ENCODE peak calls at places on chromosomes 7 and 10, in four cellular contexts. U, G, X and N are unnamed samples.

GRCh38 chr10:16832351-16833080 is 15.3 kb upstream of the RSU1 start:
- DNase-seq in U (peak), G (no peak), X (no peak), N (no peak)

GRCh38 chr10:43070121-43071085 is 6.5 kb upstream of the RET start:
- DNase-seq in U (no peak), G (no peak), X (no peak), N (no peak)

GRCh38 chr7:118306771-118307170 is 82.3 kb downstream of the ANKRD7 start:
- DNase-seq in U (no peak), G (no peak), X (no peak), N (no peak)

GRCh38 chr7:116173051-116174028 is 37.0 kb upstream of the TES start:
- DNase-seq in U (peak), G (no peak), X (peak), N (peak)

GRCh38 chr7:101733713-101734475 is 83.5 kb upstream of the CUX1 start:
- DNase-seq in U (no peak), G (peak), X (peak), N (peak)

GRCh38 chr10:22810643-22811254 is 96.4 kb upstream of the PIP4K2A start:
- DNase-seq in U (no peak), G (no peak), X (no peak), N (no peak)

GRCh38 chr7:82007315-82007714 is 237.5 kb upstream of the HGF start:
- DNase-seq in U (no peak), G (no peak), X (no peak), N (no peak)

GRCh38 chr7:1940402-1940786 is 270.3 kb downstream of the ELFN1 start:
- DNase-seq in U (no peak), G (no peak), X (no peak), N (no peak)

GRCh38 chr7:6106140-6106904 is 75.1 kb downstream of the ANKRD61 start:
- DNase-seq in U (peak), G (no peak), X (no peak), N (no peak)

GRCh38 chr7:112877671-112878460 is 87.7 kb upstream of the TMEM168 start:
- DNase-seq in U (peak), G (no peak), X (no peak), N (no peak)

GRCh38 chr7:41624818-41625217 is 78.1 kb downstream of the INHBA start:
- DNase-seq in U (peak), G (no peak), X (no peak), N (no peak)

GRCh38 chr10:79081353-79082034 is 12.7 kb downstream of the ZMIZ1 start:
- DNase-seq in U (peak), G (no peak), X (no peak), N (no peak)

GRCh38 chr10:865924-866576 is 65.5 kb downstream of the LARP4B start:
- DNase-seq in U (no peak), G (no peak), X (no peak), N (no peak)

GRCh38 chr10:867807-868206 is 63.7 kb downstream of the LARP4B start:
- DNase-seq in U (no peak), G (no peak), X (no peak), N (no peak)

GRCh38 chr10:869171-869570 is 62.3 kb downstream of the LARP4B start:
- DNase-seq in U (no peak), G (no peak), X (no peak), N (no peak)

GRCh38 chr10:866577-866941 is 64.9 kb downstream of the LARP4B start:
- DNase-seq in U (no peak), G (no peak), X (no peak), N (no peak)

DNA sequence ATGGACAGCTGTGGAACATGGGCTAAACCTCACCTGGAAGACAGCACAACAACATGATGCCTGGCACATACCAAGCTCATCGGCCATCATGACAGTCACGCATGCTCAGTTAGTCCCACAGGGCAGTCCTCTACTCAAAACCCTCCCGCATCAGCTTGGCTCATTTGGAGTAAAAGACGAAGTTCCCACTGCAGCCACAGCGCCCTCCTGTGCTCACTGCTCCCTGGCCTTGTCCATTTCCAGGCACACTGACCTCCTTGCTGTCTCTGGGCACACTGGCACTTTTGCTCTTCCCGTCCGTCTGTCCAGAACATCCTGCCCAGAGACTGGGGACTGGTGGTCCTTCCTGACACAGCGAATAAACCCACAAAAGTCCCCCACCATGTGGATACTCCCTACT is 66.2 kb downstream of the LARP4B start:
- DNase-seq in U (no peak), G (peak), X (no peak), N (no peak)
- TF ChIP-seq CTCF in U (peak), G (no peak), X (no peak), N (no peak)

DNA sequence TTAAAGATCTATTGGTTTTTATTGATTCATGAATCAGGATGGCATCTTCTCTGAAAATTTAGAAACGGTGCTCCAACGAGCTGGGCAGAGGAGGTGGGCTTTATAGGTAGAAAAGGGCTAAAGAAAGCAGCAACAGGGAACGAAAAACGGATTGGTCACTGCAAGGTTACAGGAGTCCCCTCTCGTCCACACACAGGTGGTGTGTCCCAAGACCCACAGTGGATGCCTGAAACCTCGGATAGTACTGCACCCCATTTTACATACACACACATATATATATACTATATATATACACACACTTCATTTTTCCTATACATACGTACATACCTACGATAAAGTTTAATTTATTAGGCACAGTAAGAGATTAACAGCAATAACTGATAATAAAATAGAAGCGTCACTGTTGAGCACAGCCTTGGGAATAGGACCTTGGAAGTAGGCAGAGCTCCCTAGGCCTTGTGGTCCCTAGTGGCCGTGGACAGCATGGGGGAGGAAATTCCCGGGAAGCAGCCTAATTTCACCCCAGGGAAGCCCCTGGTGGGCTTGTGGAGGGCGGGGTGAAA is 737 bp upstream of the NUB1 start:
- DNase-seq in U (no peak), G (no peak), X (no peak), N (no peak)
- TF ChIP-seq CTCF in U (peak), G (no peak), X (no peak), N (no peak)

GRCh38 chr10:28408237-28408777 is 105.4 kb upstream of the MPP7 start:
- DNase-seq in U (no peak), G (no peak), X (no peak), N (no peak)

GRCh38 chr10:28411136-28411460 is 108.2 kb upstream of the MPP7 start:
- DNase-seq in U (no peak), G (no peak), X (no peak), N (no peak)

GRCh38 chr10:28411648-28412047 is 108.8 kb upstream of the MPP7 start:
- DNase-seq in U (no peak), G (no peak), X (no peak), N (no peak)

GRCh38 chr10:28410420-28411135 is 107.7 kb upstream of the MPP7 start:
- DNase-seq in U (no peak), G (no peak), X (no peak), N (no peak)
- TF ChIP-seq CTCF in U (peak), G (no peak), X (no peak), N (peak)

DNA sequence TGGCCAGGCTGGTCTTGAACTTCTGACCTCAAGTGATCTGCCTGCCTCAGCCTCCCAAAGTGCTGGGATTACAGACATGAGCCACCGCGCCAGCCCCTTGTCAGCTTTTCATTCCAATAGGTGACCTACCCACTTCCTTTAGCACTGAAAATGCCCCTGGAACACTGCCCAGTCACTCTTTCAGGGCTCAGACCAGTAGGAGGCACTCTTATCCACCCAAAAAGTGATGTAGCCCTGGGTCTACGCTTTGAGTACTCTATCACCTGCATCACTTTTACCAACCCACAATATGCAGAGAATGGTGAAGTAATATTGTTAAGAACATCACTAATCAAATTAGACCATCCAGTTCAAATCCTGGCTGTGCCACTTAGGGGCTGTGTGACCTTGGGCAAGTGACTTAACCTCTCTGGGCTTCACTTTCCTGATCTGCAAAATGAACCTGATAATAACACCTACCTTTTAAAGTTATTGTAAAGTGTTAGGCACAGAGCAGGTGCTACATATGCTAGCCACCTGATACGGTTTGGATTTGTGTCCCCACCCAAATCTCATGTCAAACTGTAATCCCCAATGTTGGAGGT is 5.2 kb downstream of the CALN1 start:
- DNase-seq in U (no peak), G (no peak), X (no peak), N (no peak)
- TF ChIP-seq CTCF in U (no peak), G (no peak), X (no peak), N (no peak)

GRCh38 chr7:3201306-3201705 is 99.7 kb upstream of the SDK1 start:
- DNase-seq in U (no peak), G (no peak), X (no peak), N (no peak)

GRCh38 chr7:3201937-3202715 is 98.9 kb upstream of the SDK1 start:
- DNase-seq in U (no peak), G (no peak), X (no peak), N (no peak)

GRCh38 chr7:3198316-3198715 is 102.7 kb upstream of the SDK1 start:
- DNase-seq in U (no peak), G (no peak), X (no peak), N (no peak)

GRCh38 chr7:3197567-3198212 is 103.4 kb upstream of the SDK1 start:
- DNase-seq in U (no peak), G (no peak), X (no peak), N (no peak)

DNA sequence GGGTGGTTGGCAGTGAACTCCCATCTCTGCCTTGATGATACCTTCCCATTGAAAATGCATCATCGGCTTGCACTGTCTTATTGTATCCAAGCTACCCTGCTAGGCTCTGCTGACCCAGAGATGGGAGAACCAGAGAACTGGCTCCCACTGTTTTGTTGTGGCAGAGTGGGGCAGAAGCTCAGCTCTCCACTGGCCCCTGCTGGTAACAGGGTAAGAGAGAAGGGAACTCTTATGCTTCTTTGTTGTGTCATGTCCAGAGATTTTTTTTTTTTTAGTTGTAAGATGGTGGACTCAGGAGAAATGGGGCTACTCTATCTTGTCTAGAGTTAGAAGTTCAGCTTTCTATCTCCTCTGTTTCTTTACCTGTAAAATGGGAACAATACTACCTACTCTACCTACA is 100.5 kb upstream of the SDK1 start:
- DNase-seq in U (no peak), G (peak), X (no peak), N (no peak)
- TF ChIP-seq CTCF in U (no peak), G (peak), X (peak), N (peak)

DNA sequence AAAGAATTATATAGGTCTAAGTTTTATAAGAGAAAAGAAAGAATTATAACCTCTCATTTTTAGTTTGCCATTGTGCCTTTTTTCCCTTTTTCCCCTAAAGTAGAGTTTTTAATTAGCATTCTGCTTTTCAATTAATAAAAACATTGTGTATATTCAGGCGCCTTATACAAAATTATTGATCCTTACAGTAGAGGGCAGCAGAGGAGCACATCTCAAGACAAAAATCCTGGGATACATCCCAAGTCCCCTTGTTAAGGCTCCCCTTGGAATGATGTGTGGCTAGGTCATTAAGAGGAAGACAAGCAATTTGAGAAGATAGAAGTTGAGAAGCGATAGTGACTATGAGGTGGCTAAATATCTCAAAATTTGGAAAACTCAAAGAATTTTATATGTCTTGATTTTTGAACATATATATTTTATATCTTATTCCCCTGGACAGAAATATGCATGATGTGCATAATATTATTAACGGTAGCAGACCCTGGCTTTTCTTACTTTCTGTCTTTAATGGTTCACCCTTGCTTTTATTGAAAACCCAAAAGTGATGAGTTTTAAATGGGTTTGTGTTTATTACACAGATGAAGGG is 19.1 kb upstream of the TPK1 start:
- DNase-seq in U (peak), G (no peak), X (peak), N (no peak)
- TF ChIP-seq CTCF in U (peak), G (peak), X (peak), N (peak)